ENCODE peak calls at places on chromosomes 16 and 17, in six cellular contexts. S is A549, R is ovary, P is transverse colon, Y is GM12878, K is tibial nerve. N is an unnamed sample.

GRCh38 chr17:4119299-4119698 is 23.5 kb downstream of the ZZEF1 start:
- DNase-seq in S (no peak), R (no peak), P (no peak), K (no peak), Y (no peak), N (no peak)

GRCh38 chr16:88684569-88685155 is 1.6 kb downstream of the SNAI3 start:
- DNase-seq in K (no peak), R (no peak), Y (no peak), P (no peak), S (no peak), N (no peak)

GRCh38 chr17:82118815-82119380 is 20.9 kb upstream of the FASN start:
- DNase-seq in P (no peak), Y (no peak), K (no peak), S (no peak), R (no peak), N (no peak)

GRCh38 chr16:74737521-74737920 is 36.9 kb upstream of the MLKL start:
- DNase-seq in P (no peak), K (no peak), Y (no peak), S (no peak), R (no peak), N (no peak)

GRCh38 chr16:14502932-14503741 is 126.9 kb downstream of the PARN start:
- DNase-seq in S (no peak), Y (peak), R (no peak), K (no peak), P (no peak), N (no peak)

GRCh38 chr17:1789936-1790335 is 28.1 kb downstream of the SERPINF1 start:
- DNase-seq in S (no peak), P (no peak), Y (no peak), R (no peak), K (no peak), N (no peak)

GRCh38 chr16:73067671-73068545 is 20.0 kb upstream of the ZFHX3 start:
- DNase-seq in P (no peak), Y (no peak), K (no peak), S (no peak), R (no peak), N (no peak)

GRCh38 chr17:2595736-2596135 is 2.3 kb downstream of the PAFAH1B1 start:
- DNase-seq in K (no peak), R (no peak), P (no peak), Y (no peak), S (no peak), N (no peak)

GRCh38 chr17:68178831-68179230 is 69.0 kb upstream of the AMZ2 start:
- DNase-seq in Y (no peak), P (no peak), R (no peak), S (no peak), K (no peak), N (no peak)

GRCh38 chr17:64709481-64709880 is 47.4 kb upstream of the SMURF2 start:
- DNase-seq in S (no peak), R (no peak), P (no peak), K (no peak), Y (no peak), N (no peak)

GRCh38 chr17:37430051-37430591 is 23.4 kb downstream of the TADA2A start:
- DNase-seq in R (no peak), S (no peak), P (no peak), K (no peak), Y (no peak), N (no peak)

GRCh38 chr16:10039220-10040096 is 142.8 kb downstream of the GRIN2A start:
- DNase-seq in K (no peak), R (peak), S (peak), P (no peak), Y (no peak), N (no peak)

GRCh38 chr17:80223142-80223815 is 3.1 kb downstream of the SLC26A11 start:
- DNase-seq in P (no peak), S (no peak), K (no peak), Y (no peak), R (no peak), N (no peak)

GRCh38 chr16:86631441-86631840 is 53.1 kb downstream of the FOXL1 start:
- DNase-seq in S (peak), K (no peak), P (no peak), Y (no peak), R (no peak), N (no peak)

GRCh38 chr17:28953444-28954118 is 2.3 kb upstream of the PHF12 start:
- DNase-seq in P (peak), R (peak), K (no peak), S (peak), Y (no peak), N (no peak)

GRCh38 chr17:41009301-41009760 is 403 bp upstream of the KRTAP3-1 start:
- DNase-seq in R (no peak), P (no peak), Y (no peak), S (no peak), K (no peak), N (no peak)

GRCh38 chr16:85773044-85773443 is 22.1 kb upstream of the C16orf74 start:
- DNase-seq in K (no peak), Y (no peak), R (no peak), S (no peak), P (no peak), N (no peak)

GRCh38 chr16:24986512-24987303 is 28.5 kb downstream of the ARHGAP17 start:
- DNase-seq in R (no peak), Y (no peak), P (no peak), K (no peak), S (peak), N (no peak)

GRCh38 chr16:57022445-57022844 is 33.1 kb downstream of the NLRC5 start:
- DNase-seq in P (no peak), Y (no peak), R (no peak), K (no peak), S (no peak), N (peak)

GRCh38 chr17:34275881-34276280 is 5.9 kb downstream of the CCL7 start:
- DNase-seq in P (no peak), S (peak), R (no peak), Y (no peak), K (no peak), N (no peak)

GRCh38 chr16:80023865-80024264 is 423.3 kb upstream of the MAF start:
- DNase-seq in P (no peak), K (no peak), R (no peak), S (peak), Y (no peak), N (no peak)

GRCh38 chr16:67594256-67594915 is 32.1 kb downstream of the CTCF start:
- DNase-seq in P (no peak), R (no peak), K (no peak), Y (no peak), S (no peak), N (no peak)
- H3K4me3 ChIP-seq in P (no peak), R (no peak), K (no peak), Y (no peak), S (no peak), N (no peak)

DNA sequence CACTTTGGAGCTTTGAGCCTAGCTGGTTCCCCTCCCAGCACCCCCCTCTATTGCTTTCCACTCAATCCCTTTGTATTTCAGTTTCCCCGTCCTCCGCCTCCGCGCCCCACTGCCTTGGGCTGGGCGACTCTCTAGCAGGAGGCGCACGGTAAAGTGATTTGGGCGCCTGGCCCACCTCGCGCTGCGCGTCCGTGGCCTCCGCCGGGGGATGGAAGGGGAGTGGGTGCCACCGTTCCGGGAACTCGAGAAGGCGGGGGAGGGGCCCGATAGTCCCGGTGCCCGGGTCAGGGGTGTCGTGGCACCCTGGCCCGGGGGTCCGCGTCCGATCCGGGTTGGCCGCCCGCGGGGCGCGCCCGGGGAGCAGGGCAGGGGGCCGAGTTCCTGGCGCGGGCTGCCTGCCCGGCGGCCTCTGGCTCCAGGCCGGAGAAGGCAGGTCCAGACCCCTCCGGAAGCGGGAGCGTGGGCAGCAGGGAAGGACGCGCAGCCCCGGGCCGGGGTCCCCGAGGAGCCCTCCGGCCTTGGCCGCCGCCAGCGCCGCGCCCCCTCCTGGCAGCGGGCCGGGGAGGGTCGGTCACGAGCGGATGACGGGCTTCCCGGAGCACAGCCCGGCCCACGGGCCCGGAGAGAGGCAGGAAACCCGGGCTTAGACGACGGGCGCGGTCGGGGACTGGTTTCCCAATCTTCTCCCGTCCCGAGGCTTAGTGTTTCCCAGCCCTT is 15.8 kb downstream of the MEOX1 start:
- DNase-seq in Y (no peak), P (peak), K (peak), S (no peak), R (peak), N (peak)
- TF ChIP-seq EP300 in Y (no peak), P (no peak), K (no peak), S (no peak), R (no peak), N (no peak)

GRCh38 chr17:75486951-75487350 is 28.4 kb downstream of the CASKIN2 start:
- DNase-seq in P (no peak), S (no peak), R (no peak), K (no peak), Y (no peak), N (no peak)

GRCh38 chr17:75488693-75489510 is 26.4 kb downstream of the CASKIN2 start:
- DNase-seq in Y (no peak), S (no peak), R (no peak), K (no peak), P (no peak), N (no peak)

GRCh38 chr17:75486151-75486550 is 29.2 kb downstream of the CASKIN2 start:
- DNase-seq in Y (no peak), K (no peak), S (no peak), P (no peak), R (no peak), N (no peak)

GRCh38 chr17:75485688-75486087 is 29.3 kb downstream of the TMEM94 start:
- DNase-seq in S (no peak), R (peak), P (no peak), K (no peak), Y (no peak), N (no peak)

GRCh38 chr17:75487351-75488070 is 27.8 kb downstream of the CASKIN2 start:
- DNase-seq in R (no peak), Y (no peak), K (no peak), P (peak), S (no peak), N (no peak)
- H3K4me3 ChIP-seq in R (no peak), Y (no peak), K (no peak), P (no peak), S (no peak), N (peak)

DNA sequence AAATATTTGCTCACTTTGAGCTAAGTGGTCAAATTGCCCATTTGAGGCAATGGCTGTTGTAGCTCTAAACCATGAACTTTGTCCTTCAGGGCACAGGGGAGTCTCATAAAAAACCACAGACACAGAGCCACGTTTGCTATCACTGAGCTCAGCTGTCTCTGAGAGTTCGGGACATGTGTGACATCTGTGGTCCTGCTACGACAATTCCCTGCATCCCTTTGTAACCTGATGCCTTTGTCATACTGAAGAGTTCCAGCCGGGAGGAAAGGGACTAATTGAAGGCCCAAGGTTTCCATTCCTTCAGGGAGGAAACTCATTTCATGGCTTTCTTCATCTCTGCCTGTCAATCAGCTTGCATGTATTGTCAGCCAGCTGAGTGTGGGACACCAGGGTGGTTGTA is 599.4 kb upstream of the CDH5 start:
- DNase-seq in Y (no peak), P (no peak), K (no peak), R (no peak), S (no peak), N (no peak)
- TF ChIP-seq EP300 in Y (no peak), P (no peak), K (no peak), R (no peak), S (no peak), N (no peak)

GRCh38 chr17:5510776-5511175 is 24.4 kb downstream of the MIS12 start:
- DNase-seq in Y (no peak), P (no peak), K (no peak), S (no peak), R (no peak), N (no peak)

GRCh38 chr17:5513610-5514009 is 27.2 kb downstream of the MIS12 start:
- DNase-seq in R (no peak), Y (no peak), S (no peak), K (no peak), P (no peak), N (no peak)

GRCh38 chr17:5506307-5506706 is 19.9 kb downstream of the MIS12 start:
- DNase-seq in Y (no peak), P (no peak), K (no peak), S (no peak), R (no peak), N (no peak)

GRCh38 chr17:5509482-5509881 is 23.1 kb downstream of the MIS12 start:
- DNase-seq in P (no peak), R (no peak), K (no peak), Y (no peak), S (no peak), N (no peak)

GRCh38 chr17:5508855-5509254 is 22.5 kb downstream of the MIS12 start:
- DNase-seq in S (peak), R (no peak), P (no peak), K (no peak), Y (no peak), N (no peak)
- H3K4me3 ChIP-seq in S (no peak), R (no peak), P (no peak), K (no peak), Y (no peak), N (no peak)

N was measured in suprapubic skin.